ENCODE peak calls at places on chromosomes 13 and 19, in nine cellular contexts. Q is posterior vena cava; V is ecto neural progenitor cell; W is ELF-1; L is LoVo; C is AG04450; F is AG09309; X is colonic mucosa; G is activated CD4-positive, alpha-beta T cell treated with anti-CD3 and anti-CD28 coated beads for 48 hours. Y is an unnamed sample.

GRCh38 chr19:472005-472858 is 11.4 kb upstream of the SHC2 start:
- DNase-seq in Q (no peak), V (no peak), W (no peak), L (no peak), C (no peak), F (no peak), X (no peak), G (no peak), Y (no peak)

GRCh38 chr19:56959211-56959610 is 118.7 kb upstream of the PEG3 start:
- DNase-seq in Q (no peak), V (no peak), W (no peak), L (no peak), C (no peak), F (no peak), X (no peak), G (no peak), Y (no peak)

GRCh38 chr13:44930907-44931676 is 58.2 kb downstream of the NUFIP1 start:
- DNase-seq in Q (no peak), V (no peak), W (peak), L (no peak), C (no peak), F (no peak), X (no peak), G (no peak), Y (peak)

GRCh38 chr19:58575183-58576041 is 2.3 kb upstream of the MZF1 start:
- DNase-seq in Q (peak), V (peak), W (peak), L (peak), C (peak), F (peak), X (peak), G (peak), Y (peak)

GRCh38 chr13:38669234-38669964 is 17.5 kb upstream of the FREM2 start:
- DNase-seq in Q (no peak), V (no peak), W (no peak), L (no peak), C (no peak), F (no peak), X (no peak), G (no peak), Y (no peak)

GRCh38 chr13:75079226-75079625 is 402.7 kb downstream of the TBC1D4 start:
- DNase-seq in Q (no peak), V (no peak), W (no peak), L (no peak), C (peak), F (no peak), X (no peak), G (no peak), Y (no peak)

GRCh38 chr13:99192480-99192879 is 8.2 kb upstream of the UBAC2 start:
- DNase-seq in Q (no peak), V (no peak), W (no peak), L (no peak), C (no peak), F (no peak), X (peak), G (no peak), Y (no peak)

GRCh38 chr19:9018163-9018875 is 8.1 kb upstream of the MUC16 start:
- DNase-seq in Q (no peak), V (no peak), W (peak), L (peak), C (no peak), F (no peak), X (no peak), G (no peak), Y (no peak)

GRCh38 chr19:639251-640155 is at the start of gene FGF22:
- DNase-seq in Q (peak), V (peak), W (peak), L (peak), C (peak), F (no peak), X (peak), G (peak), Y (peak)

GRCh38 chr19:46303702-46304397 is 7.0 kb downstream of the HIF3A start:
- DNase-seq in Q (no peak), V (peak), W (peak), L (peak), C (no peak), F (no peak), X (peak), G (peak), Y (peak)

GRCh38 chr19:27740396-27740795 is 1472.6 kb downstream of the UQCRFS1 start:
- DNase-seq in Q (no peak), V (no peak), W (no peak), L (no peak), C (no peak), F (no peak), X (no peak), G (no peak), Y (no peak)

GRCh38 chr13:114024603-114025431 is 50.9 kb upstream of the C13orf46 start:
- DNase-seq in Q (no peak), V (no peak), W (no peak), L (no peak), C (no peak), F (no peak), X (no peak), G (no peak), Y (no peak)

GRCh38 chr19:2462635-2463421 is 6.1 kb upstream of the LMNB2 start:
- DNase-seq in Q (peak), V (peak), W (peak), L (no peak), C (peak), F (peak), X (peak), G (no peak), Y (peak)

GRCh38 chr13:84445776-84446175 is 563.5 kb upstream of the SLITRK1 start:
- DNase-seq in Q (no peak), V (no peak), W (no peak), L (no peak), C (peak), F (peak), X (no peak), G (no peak), Y (no peak)

GRCh38 chr19:497861-498590 is 1.7 kb downstream of the MADCAM1 start:
- DNase-seq in Q (no peak), V (no peak), W (no peak), L (no peak), C (no peak), F (no peak), X (no peak), G (no peak), Y (no peak)

GRCh38 chr19:35718345-35719041 is 690 bp downstream of the KMT2B start:
- DNase-seq in Q (peak), V (peak), W (peak), L (no peak), C (no peak), F (no peak), X (peak), G (peak), Y (peak)

GRCh38 chr13:84528408-84529055 is 646.3 kb upstream of the SLITRK1 start:
- DNase-seq in Q (no peak), V (no peak), W (no peak), L (no peak), C (no peak), F (no peak), X (no peak), G (no peak), Y (no peak)

GRCh38 chr19:6378498-6378897 is 2.8 kb upstream of the PSPN start:
- DNase-seq in Q (no peak), V (no peak), W (no peak), L (no peak), C (no peak), F (no peak), X (no peak), G (no peak), Y (no peak)

GRCh38 chr19:6065685-6066365 is 44.5 kb downstream of the RFX2 start:
- DNase-seq in Q (peak), V (peak), W (no peak), L (peak), C (no peak), F (no peak), X (peak), G (peak), Y (peak)

GRCh38 chr19:48511321-48511731 is 309 bp downstream of the LMTK3 start:
- DNase-seq in Q (no peak), V (peak), W (no peak), L (no peak), C (no peak), F (no peak), X (no peak), G (peak), Y (no peak)

GRCh38 chr19:35204799-35205732 is 23.5 kb downstream of the FAM187B start:
- DNase-seq in Q (no peak), V (no peak), W (peak), L (no peak), C (no peak), F (no peak), X (peak), G (peak), Y (no peak)

GRCh38 chr19:38317104-38317612 is 1.4 kb upstream of the YIF1B start:
- DNase-seq in Q (no peak), V (no peak), W (no peak), L (no peak), C (no peak), F (no peak), X (no peak), G (peak), Y (no peak)

GRCh38 chr13:50365683-50366391 is 350.6 kb downstream of the KCNRG start:
- DNase-seq in Q (no peak), V (no peak), W (no peak), L (peak), C (no peak), F (no peak), X (no peak), G (peak), Y (no peak)

GRCh38 chr13:91813255-91813654 is 414.8 kb downstream of the GPC5 start:
- DNase-seq in Q (no peak), V (no peak), W (peak), L (no peak), C (no peak), F (no peak), X (no peak), G (no peak), Y (no peak)

GRCh38 chr13:71499944-71500514 is 367.0 kb downstream of the DACH1 start:
- DNase-seq in Q (no peak), V (no peak), W (no peak), L (no peak), C (no peak), F (no peak), X (no peak), G (no peak), Y (no peak)

GRCh38 chr13:111202149-111202548 is 87.0 kb downstream of the ARHGEF7 start:
- DNase-seq in Q (no peak), V (no peak), W (no peak), L (no peak), C (no peak), F (no peak), X (no peak), G (no peak), Y (peak)

GRCh38 chr19:51441410-51442390 is 16.6 kb downstream of the SIGLEC8 start:
- DNase-seq in Q (no peak), V (no peak), W (no peak), L (no peak), C (no peak), F (no peak), X (peak), G (peak), Y (no peak)

GRCh38 chr19:35040826-35041547 is 534 bp upstream of the HPN start:
- DNase-seq in Q (peak), V (peak), W (peak), L (no peak), C (no peak), F (no peak), X (peak), G (peak), Y (peak)

GRCh38 chr19:33409035-33409434 is 35.5 kb downstream of the CEBPG start:
- DNase-seq in Q (no peak), V (no peak), W (no peak), L (no peak), C (no peak), F (no peak), X (no peak), G (no peak), Y (no peak)

GRCh38 chr19:42122691-42123607 is 9.3 kb downstream of the POU2F2 start:
- DNase-seq in Q (no peak), V (no peak), W (no peak), L (no peak), C (no peak), F (no peak), X (no peak), G (peak), Y (no peak)

GRCh38 chr13:92994056-92994455 is 232.6 kb upstream of the GPC6 start:
- DNase-seq in Q (no peak), V (no peak), W (no peak), L (no peak), C (peak), F (no peak), X (no peak), G (no peak), Y (no peak)

GRCh38 chr19:40190891-40191835 is at the start of gene MAP3K10:
- DNase-seq in Q (peak), V (peak), W (peak), L (peak), C (no peak), F (peak), X (peak), G (peak), Y (peak)

GRCh38 chr19:6842871-6843607 is 44.3 kb upstream of the ADGRE1 start:
- DNase-seq in Q (peak), V (no peak), W (no peak), L (no peak), C (no peak), F (no peak), X (no peak), G (no peak), Y (no peak)

GRCh38 chr13:106710267-106710666 is 142.3 kb upstream of the ARGLU1 start:
- DNase-seq in Q (no peak), V (no peak), W (no peak), L (no peak), C (no peak), F (no peak), X (no peak), G (no peak), Y (no peak)

GRCh38 chr13:41627425-41627824 is 170.1 kb downstream of the RGCC start:
- DNase-seq in Q (no peak), V (no peak), W (no peak), L (no peak), C (no peak), F (no peak), X (no peak), G (no peak), Y (no peak)

GRCh38 chr19:4550018-4550417 is 9.5 kb downstream of the SEMA6B start:
- DNase-seq in Q (no peak), V (no peak), W (no peak), L (no peak), C (no peak), F (no peak), X (no peak), G (no peak), Y (no peak)

GRCh38 chr19:1254081-1254527 is 5.7 kb downstream of the MIDN start:
- DNase-seq in Q (no peak), V (no peak), W (no peak), L (no peak), C (no peak), F (no peak), X (no peak), G (no peak), Y (no peak)

GRCh38 chr19:47729799-47730520 is 15.4 kb upstream of the NOP53 start:
- DNase-seq in Q (peak), V (peak), W (peak), L (peak), C (no peak), F (no peak), X (peak), G (peak), Y (peak)

Y was measured in mesendoderm.